ENCODE peak calls at places on chromosome 7, in six cellular contexts. Y, O, Z, C, K and E are unnamed samples.

GRCh38 chr7:40733578-40733977 is 598.8 kb downstream of the SUGCT start:
- DNase-seq in O (no peak), K (no peak), Z (no peak), Y (no peak), C (no peak), E (no peak)

GRCh38 chr7:37411444-37412034 is 37.1 kb downstream of the ELMO1 start:
- DNase-seq in Z (no peak), Y (no peak), O (no peak), C (no peak), K (no peak), E (no peak)

GRCh38 chr7:33075818-33076483 is 13.4 kb upstream of the NT5C3A start:
- DNase-seq in K (no peak), Y (no peak), O (no peak), Z (no peak), C (no peak), E (peak)

GRCh38 chr7:29990931-29991330 is 1.3 kb upstream of the SCRN1 start:
- DNase-seq in C (no peak), Z (no peak), Y (no peak), O (no peak), K (no peak), E (peak)

GRCh38 chr7:1675036-1675671 is 5.1 kb downstream of the ELFN1 start:
- DNase-seq in O (no peak), C (no peak), K (peak), Y (no peak), Z (no peak), E (no peak)

GRCh38 chr7:50142421-50143113 is 49.5 kb upstream of the ZPBP start:
- DNase-seq in C (peak), Z (peak), Y (no peak), O (no peak), K (no peak), E (peak)

GRCh38 chr7:16753932-16754571 is 497 bp downstream of the TSPAN13 start:
- DNase-seq in Z (peak), C (peak), O (peak), Y (peak), K (peak), E (peak)

GRCh38 chr7:39924122-39924521 is 25.9 kb upstream of the CDK13 start:
- DNase-seq in K (no peak), C (no peak), Z (no peak), Y (no peak), O (no peak), E (no peak)

GRCh38 chr7:55020481-55020871 is 1.7 kb downstream of the EGFR start:
- DNase-seq in C (no peak), Z (peak), O (no peak), Y (no peak), K (no peak), E (peak)

GRCh38 chr7:151275813-151276577 is 27.5 kb upstream of the SMARCD3 start:
- DNase-seq in Y (no peak), C (no peak), O (no peak), Z (no peak), K (peak), E (no peak)

GRCh38 chr7:29214056-29214455 is 19.5 kb downstream of the CHN2 start:
- DNase-seq in O (no peak), Z (no peak), K (no peak), Y (no peak), C (no peak), E (no peak)

GRCh38 chr7:28114056-28114455 is 66.5 kb downstream of the JAZF1 start:
- DNase-seq in K (no peak), Y (no peak), C (no peak), Z (no peak), O (no peak), E (no peak)

GRCh38 chr7:134515569-134516468 is 11.5 kb upstream of the AKR1B10 start:
- DNase-seq in C (no peak), Z (no peak), K (no peak), Y (no peak), O (no peak), E (peak)

GRCh38 chr7:95723583-95724180 is 48.7 kb upstream of the DYNC1I1 start:
- DNase-seq in C (peak), Z (peak), K (no peak), Y (peak), O (peak), E (peak)

GRCh38 chr7:156969972-156970420 is 20.5 kb downstream of the NOM1 start:
- DNase-seq in Z (no peak), Y (no peak), K (no peak), C (peak), O (no peak), E (peak)